ENCODE peak calls at places on chromosomes 11 and 22, in nine cellular contexts. U is CD4-positive, CD25-positive, alpha-beta regulatory T cell; C is activated CD4-positive, alpha-beta T cell treated with anti-CD3 and anti-CD28 coated beads, Interleukin-2, amount 50 U/mL, for 24 hours; S is anterior cingulate cortex; E is neural progenitor cell; N is stimulated activated CD8-positive, alpha-beta memory T cell treated with anti-CD3 and anti-CD28 coated beads, Interleukin-15, amount 100 ng/mL, for 4 hours; X is IMR-90; K is GM06990; J is AG10803. F is an unnamed sample.
A peak's percentile ranks its signal among the peaks of the same experiment; 100 is the strongest.

GRCh38 chr22:25492950-25493790 is 71.3 kb upstream of the GRK3 start:
- DNase-seq in U (no peak), C (no peak), S (peak; percentile 64), E (no peak), N (no peak), X (no peak), K (no peak), J (no peak), F (no peak)

GRCh38 chr11:87215236-87215635 is 177.5 kb downstream of the TMEM135 start:
- DNase-seq in U (no peak), C (no peak), S (no peak), E (no peak), N (no peak), X (peak; percentile 6), K (no peak), J (no peak), F (no peak)

GRCh38 chr11:16607675-16608644 is 130.5 kb upstream of the C11orf58 start:
- DNase-seq in U (no peak), C (no peak), S (peak; percentile 25), E (peak; percentile 90), N (no peak), X (peak; percentile 89), K (no peak), J (peak; percentile 13), F (no peak)

GRCh38 chr11:6601041-6601461 is 2.4 kb downstream of the RRP8 start:
- DNase-seq in U (no peak), C (no peak), S (no peak), E (no peak), N (no peak), X (no peak), K (no peak), J (no peak), F (no peak)

GRCh38 chr11:10288316-10288715 is 5.7 kb downstream of the SBF2 start:
- DNase-seq in U (no peak), C (no peak), S (no peak), E (no peak), N (no peak), X (no peak), K (no peak), J (no peak), F (no peak)

GRCh38 chr11:75667268-75667830 is 1.5 kb downstream of the MAP6 start:
- DNase-seq in U (no peak), C (no peak), S (no peak), E (peak; percentile 64), N (no peak), X (no peak), K (no peak), J (peak; percentile 34), F (no peak)

GRCh38 chr11:21401496-21401895 is 732.1 kb downstream of the NELL1 start:
- DNase-seq in U (no peak), C (no peak), S (no peak), E (no peak), N (no peak), X (no peak), K (no peak), J (no peak), F (no peak)

GRCh38 chr11:85310479-85310878 is 316.7 kb downstream of the DLG2 start:
- DNase-seq in U (no peak), C (no peak), S (no peak), E (no peak), N (no peak), X (no peak), K (no peak), J (no peak), F (no peak)

GRCh38 chr22:32723632-32724031 is 77.9 kb upstream of the TIMP3 start:
- DNase-seq in U (peak; percentile 83), C (no peak), S (no peak), E (no peak), N (no peak), X (peak; percentile 96), K (peak; percentile 63), J (peak; percentile 92), F (peak; percentile 95)

F was measured in fibroblast of the aortic adventitia.